ENCODE peak calls at places on chromosome 14, in ten cellular contexts. B is germinal center; P is OCI-M1; Y is fibroblast of gingiva; Z is IMR-90; M is GM04503; I is PC-3; D is NCI-H2081; F is stimulated activated CD4-positive, alpha-beta T cell treated with anti-CD3 and anti-CD28 coated beads, Interleukin-2, amount 100 ng/mL, for 24 hours; O is activated T-cell treated with anti-CD3 and anti-CD28 coated beads for 4 hours. S is an unnamed sample.
A peak's percentile ranks its signal among the peaks of the same experiment; 100 is the strongest.

GRCh38 chr14:99688210-99688581 is 4.1 kb downstream of the CYP46A1 start:
- DNase-seq in B (no peak), P (no peak), Y (no peak), Z (no peak), M (no peak), I (no peak), D (no peak), F (peak; percentile 14), O (no peak), S (no peak)

GRCh38 chr14:73909681-73910080 is 23.0 kb downstream of the ZNF410 start:
- DNase-seq in B (no peak), P (no peak), Y (no peak), Z (peak; percentile 66), M (no peak), I (no peak), D (no peak), F (no peak), O (no peak), S (no peak)

GRCh38 chr14:91029451-91030217 is 30.8 kb downstream of the RPS6KA5 start:
- DNase-seq in B (no peak), P (peak; percentile 46), Y (no peak), Z (no peak), M (no peak), I (no peak), D (no peak), F (no peak), O (no peak), S (no peak)

GRCh38 chr14:101600891-101601602 is 39.8 kb downstream of the DIO3 start:
- DNase-seq in B (no peak), P (no peak), Y (no peak), Z (no peak), M (no peak), I (no peak), D (no peak), F (peak; percentile 13), O (no peak), S (no peak)

GRCh38 chr14:104384776-104385071 is 194.8 kb upstream of the C14orf180 start:
- DNase-seq in B (no peak), P (no peak), Y (no peak), Z (no peak), M (no peak), I (no peak), D (no peak), F (no peak), O (no peak), S (no peak)

GRCh38 chr14:68027276-68027675 is 207.7 kb downstream of the RAD51B start:
- DNase-seq in B (no peak), P (no peak), Y (no peak), Z (peak; percentile 30), M (no peak), I (peak; percentile 25), D (no peak), F (no peak), O (no peak), S (no peak)

GRCh38 chr14:65131176-65131765 is 29.0 kb upstream of the MAX start:
- DNase-seq in B (no peak), P (peak; percentile 6), Y (no peak), Z (peak; percentile 84), M (peak; percentile 38), I (peak; percentile 77), D (no peak), F (no peak), O (no peak), S (no peak)

GRCh38 chr14:93688239-93688666 is 100.0 kb downstream of the PRIMA1 start:
- DNase-seq in B (no peak), P (no peak), Y (no peak), Z (no peak), M (no peak), I (no peak), D (no peak), F (no peak), O (no peak), S (no peak)

GRCh38 chr14:51394391-51394790 is 154.3 kb downstream of the TMX1 start:
- DNase-seq in B (no peak), P (no peak), Y (no peak), Z (peak; percentile 70), M (peak; percentile 89), I (no peak), D (no peak), F (no peak), O (no peak), S (no peak)

GRCh38 chr14:95442016-95442632 is 74.3 kb downstream of the SYNE3 start:
- DNase-seq in B (no peak), P (no peak), Y (no peak), Z (no peak), M (no peak), I (no peak), D (no peak), F (no peak), O (no peak), S (no peak)

GRCh38 chr14:91521058-91521721 is 11.1 kb upstream of the PPP4R3A start:
- DNase-seq in B (no peak), P (peak; percentile 1), Y (no peak), Z (no peak), M (no peak), I (no peak), D (no peak), F (no peak), O (no peak), S (no peak)

GRCh38 chr14:68236525-68236924 is 416.9 kb downstream of the RAD51B start:
- DNase-seq in B (no peak), P (no peak), Y (no peak), Z (no peak), M (no peak), I (no peak), D (no peak), F (no peak), O (no peak), S (no peak)

GRCh38 chr14:24071836-24072420 is 566 bp downstream of the CPNE6 start:
- DNase-seq in B (no peak), P (no peak), Y (no peak), Z (no peak), M (no peak), I (no peak), D (no peak), F (no peak), O (no peak), S (no peak)

GRCh38 chr14:81408595-81408994 is 8.5 kb upstream of the STON2 start:
- DNase-seq in B (no peak), P (no peak), Y (no peak), Z (no peak), M (no peak), I (peak; percentile 54), D (no peak), F (no peak), O (no peak), S (no peak)

GRCh38 chr14:58898655-58899316 is 261.0 kb downstream of the DACT1 start:
- DNase-seq in B (no peak), P (no peak), Y (peak; percentile 72), Z (peak; percentile 97), M (peak; percentile 84), I (peak; percentile 98), D (no peak), F (no peak), O (no peak), S (no peak)

GRCh38 chr14:90610641-90611040 is 205.6 kb downstream of the TTC7B start:
- DNase-seq in B (no peak), P (no peak), Y (no peak), Z (no peak), M (no peak), I (no peak), D (no peak), F (no peak), O (no peak), S (no peak)

GRCh38 chr14:66284346-66284745 is 201.8 kb upstream of the CCDC196 start:
- DNase-seq in B (no peak), P (no peak), Y (no peak), Z (peak; percentile 0), M (no peak), I (peak; percentile 76), D (no peak), F (no peak), O (no peak), S (no peak)

GRCh38 chr14:61661471-61661988 is 33.8 kb upstream of the HIF1A start:
- DNase-seq in B (peak; percentile 33), P (no peak), Y (peak; percentile 43), Z (peak; percentile 58), M (no peak), I (peak; percentile 63), D (no peak), F (no peak), O (no peak), S (no peak)

GRCh38 chr14:90544566-90544965 is 147.7 kb downstream of the CALM1 start:
- DNase-seq in B (no peak), P (no peak), Y (no peak), Z (no peak), M (no peak), I (no peak), D (no peak), F (no peak), O (no peak), S (no peak)

GRCh38 chr14:66105819-66106218 is 380.4 kb upstream of the CCDC196 start:
- DNase-seq in B (no peak), P (no peak), Y (no peak), Z (no peak), M (peak; percentile 30), I (peak; percentile 54), D (no peak), F (no peak), O (no peak), S (no peak)

GRCh38 chr14:29168149-29168548 is 401.6 kb downstream of the FOXG1 start:
- DNase-seq in B (no peak), P (no peak), Y (no peak), Z (no peak), M (no peak), I (no peak), D (no peak), F (no peak), O (no peak), S (no peak)

GRCh38 chr14:34039428-34040047 is 88.7 kb upstream of the EGLN3 start:
- DNase-seq in B (no peak), P (no peak), Y (no peak), Z (no peak), M (no peak), I (no peak), D (no peak), F (no peak), O (no peak), S (no peak)

GRCh38 chr14:52043690-52044089 is 25.2 kb downstream of the NID2 start:
- DNase-seq in B (peak; percentile 37), P (no peak), Y (no peak), Z (peak; percentile 23), M (no peak), I (peak; percentile 63), D (no peak), F (peak; percentile 44), O (no peak), S (no peak)

GRCh38 chr14:32472512-32473472 is 143.7 kb downstream of the AKAP6 start:
- DNase-seq in B (no peak), P (no peak), Y (peak; percentile 83), Z (peak; percentile 81), M (peak; percentile 65), I (peak; percentile 60), D (peak; percentile 0), F (no peak), O (no peak), S (peak; percentile 74)

GRCh38 chr14:20350860-20351259 is 7.4 kb downstream of the PARP2 start:
- DNase-seq in B (no peak), P (no peak), Y (peak; percentile 28), Z (peak; percentile 17), M (no peak), I (no peak), D (no peak), F (no peak), O (no peak), S (no peak)

GRCh38 chr14:22824711-22825359 is 4.9 kb upstream of the MRPL52 start:
- DNase-seq in B (no peak), P (peak; percentile 63), Y (peak; percentile 84), Z (peak; percentile 98), M (peak; percentile 80), I (peak; percentile 90), D (no peak), F (no peak), O (no peak), S (no peak)

GRCh38 chr14:102020058-102020971 is 55.9 kb downstream of the DYNC1H1 start:
- DNase-seq in B (no peak), P (no peak), Y (peak; percentile 51), Z (peak; percentile 94), M (peak; percentile 57), I (peak; percentile 88), D (no peak), F (peak; percentile 35), O (no peak), S (no peak)

GRCh38 chr14:37587881-37588666 is 7.0 kb downstream of the FOXA1 start:
- DNase-seq in B (no peak), P (no peak), Y (no peak), Z (no peak), M (no peak), I (peak; percentile 57), D (peak; percentile 55), F (no peak), O (no peak), S (no peak)